ENCODE peak calls at places on chromosome 18, in four cellular contexts. One of them, this sample, is unnamed.

GRCh38 chr18:50507120-50507590 is 52.7 kb upstream of the MAPK4 start:
- DNase-seq in AG09309: no peak
- DNase-seq in H54: peak
- DNase-seq in T1000: no peak
- DNase-seq in this sample: no peak

GRCh38 chr18:10421859-10422258 is 32.6 kb upstream of the APCDD1 start:
- DNase-seq in T1000: no peak
- DNase-seq in AG09309: no peak
- DNase-seq in H54: no peak
- DNase-seq in this sample: no peak

GRCh38 chr18:61400714-61401113 is 67.5 kb downstream of the CDH20 start:
- DNase-seq in T1000: no peak
- DNase-seq in H54: no peak
- DNase-seq in AG09309: peak
- DNase-seq in this sample: no peak

GRCh38 chr18:44937985-44938384 is 257.3 kb downstream of the SETBP1 start:
- DNase-seq in AG09309: no peak
- DNase-seq in H54: no peak
- DNase-seq in T1000: no peak
- DNase-seq in this sample: no peak

GRCh38 chr18:48817021-48817461 is 133.7 kb downstream of the SMAD7 start:
- DNase-seq in H54: no peak
- DNase-seq in AG09309: no peak
- DNase-seq in T1000: no peak
- DNase-seq in this sample: no peak

GRCh38 chr18:57925706-57926105 is 118.3 kb upstream of the NEDD4L start:
- DNase-seq in H54: no peak
- DNase-seq in T1000: no peak
- DNase-seq in AG09309: peak
- DNase-seq in this sample: peak

GRCh38 chr18:2855560-2856350 is 8.9 kb downstream of the EMILIN2 start:
- DNase-seq in T1000: no peak
- DNase-seq in H54: no peak
- DNase-seq in AG09309: no peak
- DNase-seq in this sample: no peak

GRCh38 chr18:61413388-61413787 is 80.2 kb downstream of the CDH20 start:
- DNase-seq in H54: no peak
- DNase-seq in AG09309: no peak
- DNase-seq in T1000: no peak
- DNase-seq in this sample: no peak

GRCh38 chr18:49525981-49526380 is 35.9 kb upstream of the LIPG start:
- DNase-seq in T1000: no peak
- DNase-seq in AG09309: no peak
- DNase-seq in H54: no peak
- DNase-seq in this sample: no peak

GRCh38 chr18:22169011-22169888 is at the start of gene GATA6:
- DNase-seq in H54: peak
- DNase-seq in AG09309: peak
- DNase-seq in T1000: peak
- DNase-seq in this sample: peak

GRCh38 chr18:77091366-77091765 is 41.2 kb downstream of the MBP start:
- DNase-seq in T1000: no peak
- DNase-seq in AG09309: no peak
- DNase-seq in H54: no peak
- DNase-seq in this sample: no peak

GRCh38 chr18:45656194-45656593 is 40.9 kb downstream of the SLC14A2 start:
- DNase-seq in AG09309: no peak
- DNase-seq in H54: no peak
- DNase-seq in T1000: no peak
- DNase-seq in this sample: no peak

GRCh38 chr18:11027862-11028261 is 121.5 kb downstream of the PIEZO2 start:
- DNase-seq in AG09309: no peak
- DNase-seq in H54: no peak
- DNase-seq in T1000: no peak
- DNase-seq in this sample: no peak

GRCh38 chr18:31102020-31102684 is at the start of gene DSC2:
- DNase-seq in H54: no peak
- DNase-seq in AG09309: no peak
- DNase-seq in T1000: no peak
- DNase-seq in this sample: no peak

GRCh38 chr18:13147146-13147545 is 71.4 kb upstream of the LDLRAD4 start:
- DNase-seq in H54: no peak
- DNase-seq in AG09309: no peak
- DNase-seq in T1000: no peak
- DNase-seq in this sample: no peak

GRCh38 chr18:54503495-54503894 is 87.5 kb upstream of the DYNAP start:
- DNase-seq in H54: no peak
- DNase-seq in AG09309: no peak
- DNase-seq in T1000: no peak
- DNase-seq in this sample: no peak

GRCh38 chr18:54822872-54823845 is 5.1 kb upstream of the RAB27B start:
- DNase-seq in T1000: peak
- DNase-seq in H54: peak
- DNase-seq in AG09309: peak
- DNase-seq in this sample: peak

GRCh38 chr18:69758458-69758857 is 189.2 kb downstream of the CD226 start:
- DNase-seq in H54: no peak
- DNase-seq in AG09309: peak
- DNase-seq in T1000: no peak
- DNase-seq in this sample: no peak

GRCh38 chr18:63366991-63367240 is at the start of gene KDSR:
- DNase-seq in T1000: no peak
- DNase-seq in AG09309: no peak
- DNase-seq in H54: no peak
- DNase-seq in this sample: no peak

This sample was measured in AG04449.